ENCODE peak calls at places on chromosome 11, in nine cellular contexts. V is HuH-7; E is KBM-7; P is NCI-H2081; O is left kidney; Z is aorta; R is GM10248; U is stimulated activated CD8-positive, alpha-beta memory T cell treated with anti-CD3 and anti-CD28 coated beads, Interleukin-4, amount 100 ng/mL, for 1 hour; Q is amniotic stem cell. M is an unnamed sample.

GRCh38 chr11:115459563-115459962 is 44.7 kb downstream of the CADM1 start:
- DNase-seq in V (no peak), E (no peak), P (no peak), O (no peak), Z (no peak), R (no peak), U (no peak), Q (no peak), M (no peak)

GRCh38 chr11:100929377-100929776 is 200.2 kb downstream of the PGR start:
- DNase-seq in V (no peak), E (no peak), P (no peak), O (no peak), Z (no peak), R (peak), U (no peak), Q (no peak), M (no peak)

GRCh38 chr11:108223449-108224149 is 732 bp downstream of the ATM start:
- DNase-seq in V (no peak), E (peak), P (no peak), O (no peak), Z (no peak), R (peak), U (no peak), Q (no peak), M (no peak)

GRCh38 chr11:62680825-62681240 is 2.0 kb upstream of the UBXN1 start:
- DNase-seq in V (peak), E (peak), P (peak), O (peak), Z (no peak), R (peak), U (no peak), Q (peak), M (peak)

GRCh38 chr11:35083181-35084061 is 55.5 kb upstream of the CD44 start:
- DNase-seq in V (no peak), E (peak), P (no peak), O (peak), Z (peak), R (peak), U (peak), Q (peak), M (peak)

GRCh38 chr11:108945341-108945740 is 280.5 kb downstream of the DDX10 start:
- DNase-seq in V (no peak), E (no peak), P (no peak), O (no peak), Z (no peak), R (no peak), U (no peak), Q (no peak), M (no peak)

GRCh38 chr11:117445097-117445658 is 117.5 kb downstream of the CEP164 start:
- DNase-seq in V (no peak), E (no peak), P (peak), O (no peak), Z (peak), R (no peak), U (no peak), Q (no peak), M (no peak)

GRCh38 chr11:12725863-12726666 is 51.8 kb downstream of the TEAD1 start:
- DNase-seq in V (no peak), E (no peak), P (no peak), O (no peak), Z (no peak), R (no peak), U (no peak), Q (no peak), M (no peak)

GRCh38 chr11:100367892-100368291 is 319.2 kb upstream of the ARHGAP42 start:
- DNase-seq in V (no peak), E (no peak), P (no peak), O (no peak), Z (no peak), R (no peak), U (no peak), Q (no peak), M (no peak)

GRCh38 chr11:67276821-67277230 is 10.6 kb downstream of the GRK2 start:
- DNase-seq in V (no peak), E (peak), P (no peak), O (peak), Z (peak), R (peak), U (no peak), Q (no peak), M (peak)

GRCh38 chr11:28343304-28344233 is 235.4 kb downstream of the METTL15 start:
- DNase-seq in V (peak), E (peak), P (no peak), O (peak), Z (no peak), R (no peak), U (no peak), Q (peak), M (no peak)

GRCh38 chr11:114128399-114128798 is 68.9 kb downstream of the ZBTB16 start:
- DNase-seq in V (no peak), E (no peak), P (no peak), O (no peak), Z (no peak), R (no peak), U (no peak), Q (no peak), M (no peak)

GRCh38 chr11:63537293-63538101 is 889 bp downstream of the PLAAT4 start:
- DNase-seq in V (no peak), E (no peak), P (peak), O (peak), Z (no peak), R (no peak), U (no peak), Q (no peak), M (peak)

GRCh38 chr11:7204778-7205177 is 46.9 kb upstream of the SYT9 start:
- DNase-seq in V (no peak), E (no peak), P (no peak), O (peak), Z (no peak), R (no peak), U (no peak), Q (no peak), M (no peak)

GRCh38 chr11:73095613-73096012 is 46.5 kb downstream of the FCHSD2 start:
- DNase-seq in V (no peak), E (peak), P (no peak), O (no peak), Z (no peak), R (no peak), U (no peak), Q (no peak), M (no peak)

GRCh38 chr11:121389651-121390050 is 62.5 kb upstream of the SORL1 start:
- DNase-seq in V (no peak), E (no peak), P (peak), O (peak), Z (no peak), R (no peak), U (no peak), Q (no peak), M (peak)

GRCh38 chr11:32870676-32871075 is 21.9 kb upstream of the QSER1 start:
- DNase-seq in V (peak), E (peak), P (peak), O (no peak), Z (no peak), R (no peak), U (no peak), Q (no peak), M (no peak)

GRCh38 chr11:31903225-31904074 is 92.3 kb upstream of the PAX6 start:
- DNase-seq in V (no peak), E (no peak), P (no peak), O (no peak), Z (no peak), R (no peak), U (no peak), Q (no peak), M (peak)

GRCh38 chr11:75592699-75593098 is 30.6 kb downstream of the SERPINH1 start:
- DNase-seq in V (no peak), E (no peak), P (peak), O (peak), Z (no peak), R (no peak), U (no peak), Q (no peak), M (no peak)

GRCh38 chr11:76209956-76210885 is 3.9 kb upstream of the WNT11 start:
- DNase-seq in V (no peak), E (no peak), P (peak), O (peak), Z (peak), R (no peak), U (no peak), Q (peak), M (peak)

GRCh38 chr11:85787809-85788805 is 22.8 kb downstream of the SYTL2 start:
- DNase-seq in V (no peak), E (no peak), P (no peak), O (no peak), Z (no peak), R (no peak), U (no peak), Q (no peak), M (no peak)

GRCh38 chr11:125883375-125883774 is 4.1 kb upstream of the HYLS1 start:
- DNase-seq in V (no peak), E (no peak), P (no peak), O (no peak), Z (no peak), R (no peak), U (no peak), Q (no peak), M (no peak)

GRCh38 chr11:61041755-61042518 is 60.4 kb upstream of the CD5 start:
- DNase-seq in V (no peak), E (peak), P (peak), O (peak), Z (peak), R (peak), U (peak), Q (no peak), M (peak)

GRCh38 chr11:102940714-102941588 is 14.6 kb downstream of the MMP13 start:
- DNase-seq in V (peak), E (peak), P (peak), O (peak), Z (no peak), R (peak), U (no peak), Q (peak), M (no peak)

GRCh38 chr11:21640491-21640890 is 552.4 kb upstream of the ANO5 start:
- DNase-seq in V (no peak), E (no peak), P (no peak), O (no peak), Z (no peak), R (no peak), U (no peak), Q (no peak), M (no peak)

GRCh38 chr11:61701298-61701993 is 21.3 kb downstream of the DAGLA start:
- DNase-seq in V (peak), E (peak), P (peak), O (peak), Z (no peak), R (no peak), U (no peak), Q (no peak), M (no peak)

GRCh38 chr11:6225024-6225423 is 9.4 kb downstream of the FHIP1B start:
- DNase-seq in V (no peak), E (no peak), P (no peak), O (no peak), Z (no peak), R (no peak), U (no peak), Q (no peak), M (no peak)

GRCh38 chr11:2990617-2991476 is 1.3 kb downstream of the NAP1L4 start:
- DNase-seq in V (peak), E (peak), P (peak), O (peak), Z (no peak), R (no peak), U (no peak), Q (no peak), M (no peak)

GRCh38 chr11:124892750-124893454 is 4.8 kb downstream of the ROBO4 start:
- DNase-seq in V (no peak), E (no peak), P (no peak), O (no peak), Z (no peak), R (no peak), U (no peak), Q (no peak), M (no peak)

GRCh38 chr11:23263466-23263865 is 403.2 kb upstream of the CCDC179 start:
- DNase-seq in V (no peak), E (no peak), P (peak), O (peak), Z (no peak), R (no peak), U (no peak), Q (no peak), M (no peak)

GRCh38 chr11:74427377-74427776 is 29.1 kb upstream of the PGM2L1 start:
- DNase-seq in V (no peak), E (no peak), P (no peak), O (no peak), Z (no peak), R (no peak), U (no peak), Q (no peak), M (no peak)

GRCh38 chr11:19077965-19078364 is 17.4 kb upstream of the MRGPRX2 start:
- DNase-seq in V (no peak), E (no peak), P (no peak), O (no peak), Z (no peak), R (no peak), U (no peak), Q (no peak), M (no peak)

GRCh38 chr11:120233207-120233803 is 6.6 kb upstream of the POU2F3 start:
- DNase-seq in V (no peak), E (no peak), P (no peak), O (no peak), Z (no peak), R (no peak), U (no peak), Q (no peak), M (no peak)

GRCh38 chr11:70532728-70533127 is 134.4 kb downstream of the CTTN start:
- DNase-seq in V (no peak), E (no peak), P (no peak), O (no peak), Z (peak), R (no peak), U (no peak), Q (no peak), M (no peak)

GRCh38 chr11:74257934-74258553 is 53.4 kb downstream of the P4HA3 start:
- DNase-seq in V (no peak), E (no peak), P (peak), O (peak), Z (no peak), R (no peak), U (no peak), Q (no peak), M (peak)

GRCh38 chr11:27277843-27278242 is 85.2 kb downstream of the CCDC34 start:
- DNase-seq in V (no peak), E (no peak), P (no peak), O (no peak), Z (no peak), R (no peak), U (no peak), Q (no peak), M (no peak)

GRCh38 chr11:95461858-95462257 is 230.9 kb upstream of the SESN3 start:
- DNase-seq in V (no peak), E (no peak), P (no peak), O (no peak), Z (no peak), R (no peak), U (no peak), Q (no peak), M (no peak)

GRCh38 chr11:80320765-80321164 is 879.9 kb upstream of the TENM4 start:
- DNase-seq in V (no peak), E (no peak), P (no peak), O (no peak), Z (no peak), R (no peak), U (no peak), Q (no peak), M (no peak)

GRCh38 chr11:30322162-30322561 is 742 bp upstream of the ARL14EP start:
- DNase-seq in V (no peak), E (no peak), P (no peak), O (no peak), Z (no peak), R (no peak), U (no peak), Q (no peak), M (no peak)

GRCh38 chr11:3123761-3124733 is 41.1 kb downstream of the OSBPL5 start:
- DNase-seq in V (no peak), E (peak), P (no peak), O (no peak), Z (peak), R (no peak), U (no peak), Q (peak), M (peak)